ENCODE peak calls at places on chromosomes 16 and 17, in five cellular contexts. H is stomach, F is sigmoid colon, R is GM12878, Y is prostate gland. K is an unnamed sample.

GRCh38 chr17:38444151-38444550 is 15.9 kb downstream of the ARHGAP23 start:
- DNase-seq in F (peak; percentile 87), Y (peak; percentile 69), H (peak; percentile 78), R (no peak), K (peak; percentile 58)

GRCh38 chr17:74870512-74870911 is 2.3 kb downstream of the FDXR start:
- DNase-seq in F (no peak), Y (no peak), R (no peak), H (no peak), K (no peak)

GRCh38 chr16:380837-381787 is 666 bp downstream of the PGAP6 start:
- DNase-seq in H (no peak), F (no peak), R (no peak), Y (no peak), K (no peak)

GRCh38 chr16:4257646-4258556 is 14.9 kb downstream of the TFAP4 start:
- DNase-seq in R (no peak), H (no peak), Y (no peak), F (no peak), K (no peak)

GRCh38 chr17:45161288-45162021 is at the start of gene HEXIM2:
- DNase-seq in H (peak; percentile 98), R (peak; percentile 100), F (peak; percentile 99), Y (peak; percentile 99), K (peak; percentile 98)

GRCh38 chr16:31411024-31411845 is 16.9 kb downstream of the COX6A2 start:
- DNase-seq in F (no peak), Y (no peak), H (no peak), R (no peak), K (no peak)

GRCh38 chr17:82828875-82829487 is 10.8 kb downstream of the ZNF750 start:
- DNase-seq in Y (no peak), R (no peak), H (no peak), F (peak; percentile 53), K (no peak)

GRCh38 chr16:88763502-88764053 is 21.4 kb downstream of the PIEZO1 start:
- DNase-seq in H (peak; percentile 42), R (no peak), F (no peak), Y (no peak), K (peak; percentile 49)

GRCh38 chr16:89183975-89184684 is 12.6 kb downstream of the CDH15 start:
- DNase-seq in Y (no peak), H (no peak), R (no peak), F (no peak), K (no peak)

GRCh38 chr16:89581861-89582563 is 6.5 kb downstream of the CPNE7 start:
- DNase-seq in R (no peak), F (no peak), Y (peak; percentile 73), H (peak; percentile 80), K (peak; percentile 68)

GRCh38 chr17:40560592-40561293 is 4.5 kb downstream of the CCR7 start:
- DNase-seq in R (peak; percentile 96), F (no peak), H (peak; percentile 31), Y (no peak), K (no peak)
- TF ChIP-seq POLR2A in R (peak; percentile 71), F (no peak), H (no peak), Y (no peak), K (no peak)

GRCh38 chr17:36703860-36704266 is 102.5 kb downstream of the MRM1 start:
- DNase-seq in F (no peak), H (no peak), Y (peak; percentile 33), R (no peak), K (no peak)

GRCh38 chr17:36706437-36706731 is 105.0 kb downstream of the MRM1 start:
- DNase-seq in F (no peak), R (no peak), H (no peak), Y (no peak), K (no peak)

GRCh38 chr17:36707904-36708303 is 106.5 kb downstream of the MRM1 start:
- DNase-seq in Y (no peak), H (no peak), R (no peak), F (no peak), K (no peak)

DNA sequence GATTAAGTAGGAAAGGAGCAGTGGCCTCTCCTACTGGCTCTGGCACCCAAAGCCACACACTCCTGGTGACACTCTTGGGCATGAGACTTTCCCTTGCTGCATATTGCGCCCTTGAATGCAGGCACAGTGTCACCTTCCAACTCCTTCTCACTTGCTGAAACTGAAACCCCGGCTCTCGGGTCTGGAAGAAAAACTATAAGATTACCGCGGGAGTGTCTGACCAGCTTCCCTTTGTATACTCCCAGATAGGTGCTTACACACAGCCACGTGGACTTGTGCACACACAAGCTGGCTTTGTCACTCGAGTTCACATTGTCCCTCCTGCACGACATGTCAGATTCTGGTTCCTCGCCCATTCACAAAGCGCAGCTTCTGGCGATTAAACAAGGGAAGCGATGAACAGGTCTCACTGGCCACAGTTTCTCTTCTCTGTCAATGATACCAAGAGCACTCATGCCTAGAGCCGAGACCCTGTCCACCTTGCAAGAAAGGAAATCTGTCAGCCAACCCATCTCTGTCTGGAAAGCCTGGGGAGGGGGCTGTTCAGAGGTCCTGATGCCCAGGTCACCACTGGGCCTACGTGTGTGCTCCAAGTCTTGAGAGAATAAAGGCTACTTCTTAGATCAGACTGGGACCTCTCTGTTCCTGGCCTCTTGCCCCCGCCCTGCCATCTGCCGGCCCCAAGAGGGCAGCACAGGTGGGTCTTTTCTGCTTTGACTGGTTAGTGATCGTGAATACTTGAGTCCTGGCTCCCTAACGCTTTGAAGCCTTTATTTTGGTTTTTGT is 104.5 kb downstream of the MRM1 start:
- DNase-seq in R (no peak), H (peak; percentile 46), Y (no peak), F (no peak), K (no peak)
- TF ChIP-seq POLR2AphosphoS5 in R (no peak), H (no peak), Y (no peak), F (no peak), K (no peak)

GRCh38 chr16:3029499-3030127 is 5.8 kb downstream of the THOC6 start:
- DNase-seq in H (no peak), R (no peak), F (no peak), Y (no peak), K (no peak)

GRCh38 chr16:3027983-3028715 is 4.3 kb downstream of the THOC6 start:
- DNase-seq in H (peak; percentile 94), R (peak; percentile 23), F (peak; percentile 85), Y (peak; percentile 85), K (peak; percentile 80)

GRCh38 chr16:3030128-3030871 is 6.4 kb downstream of the BICDL2 start:
- DNase-seq in H (no peak), Y (no peak), F (no peak), R (no peak), K (no peak)

GRCh38 chr16:3027488-3027795 is 3.6 kb downstream of the THOC6 start:
- DNase-seq in R (no peak), F (no peak), Y (no peak), H (no peak), K (no peak)

GRCh38 chr16:3028716-3029319 is 5.0 kb downstream of the THOC6 start:
- DNase-seq in R (no peak), Y (no peak), F (no peak), H (no peak), K (no peak)
- TF ChIP-seq POLR2A in R (no peak), Y (no peak), F (no peak), H (no peak), K (no peak)

DNA sequence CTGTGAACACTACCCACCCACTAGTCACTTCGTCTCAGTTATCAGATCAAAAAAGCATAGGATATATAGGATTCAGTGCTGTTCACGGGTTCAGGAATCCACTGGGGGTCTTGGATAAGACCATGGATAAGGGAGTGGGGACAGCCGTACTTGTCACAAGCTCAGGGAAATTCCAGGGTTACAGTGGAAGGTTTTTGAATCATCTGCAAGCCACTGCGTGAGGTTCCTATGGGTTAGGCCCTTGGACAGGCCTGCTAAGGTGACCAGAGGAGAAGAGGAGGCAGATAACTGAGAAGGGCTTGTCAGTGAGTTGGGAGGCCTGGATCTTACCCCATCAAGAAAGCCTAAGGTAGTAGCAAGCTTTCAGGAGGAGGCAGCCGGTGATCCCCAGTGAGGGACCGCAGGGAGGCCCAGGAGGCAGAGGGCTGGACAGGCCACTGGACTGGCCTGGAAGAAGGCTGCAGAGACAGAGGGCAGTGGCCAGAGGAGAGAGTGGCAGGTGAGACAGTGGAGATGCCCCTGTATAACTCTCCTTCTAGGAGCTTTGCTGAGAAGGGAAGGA is 27.3 kb downstream of the NGFR start:
- DNase-seq in H (no peak), F (no peak), R (no peak), Y (no peak), K (no peak)
- TF ChIP-seq POLR2AphosphoS5 in H (no peak), F (no peak), R (no peak), Y (no peak), K (no peak)

DNA sequence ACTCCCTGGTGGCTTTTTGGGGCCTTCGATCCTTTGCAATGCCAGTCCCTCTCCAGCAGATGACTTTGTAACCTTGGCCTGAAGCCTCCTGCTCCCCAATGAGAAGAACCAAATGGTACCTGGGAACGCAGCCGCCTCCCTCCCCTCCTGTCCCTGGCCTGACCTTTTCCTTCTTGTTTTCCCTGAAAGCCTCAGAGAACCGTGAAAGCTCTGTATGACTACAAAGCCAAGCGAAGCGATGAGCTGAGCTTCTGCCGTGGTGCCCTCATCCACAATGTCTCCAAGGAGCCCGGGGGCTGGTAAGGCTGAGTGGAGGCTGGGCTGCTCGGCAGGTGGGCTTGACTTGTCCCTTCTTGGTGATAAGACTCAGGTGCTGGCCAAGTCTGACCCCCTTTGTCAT is 88.0 kb downstream of the SDR42E1 start:
- DNase-seq in F (peak; percentile 53), Y (no peak), R (no peak), H (no peak), K (no peak)
- TF ChIP-seq POLR2A in F (no peak), Y (no peak), R (no peak), H (no peak), K (no peak)

DNA sequence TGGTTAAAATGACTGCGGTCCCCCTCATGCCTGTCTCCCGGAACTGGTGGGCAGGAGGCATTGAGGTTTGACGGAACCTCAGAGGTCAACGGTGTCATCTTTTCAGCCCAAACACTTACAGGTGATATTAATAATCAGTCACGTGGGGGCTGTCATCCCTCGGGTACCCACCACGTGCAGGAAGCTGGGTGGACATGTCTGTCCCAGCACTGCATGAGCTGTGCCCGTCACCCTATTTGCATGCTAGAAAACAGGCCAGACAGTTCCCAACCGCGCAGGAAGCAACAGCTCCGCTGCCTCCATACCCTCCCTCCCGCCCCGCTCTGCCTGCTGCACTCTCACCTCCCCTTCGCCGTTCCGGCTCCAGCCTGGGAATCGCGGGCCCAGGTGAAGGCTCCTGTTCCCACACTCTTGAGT is 1.4 kb downstream of the SYNGR3 start:
- DNase-seq in H (peak; percentile 51), R (peak; percentile 71), Y (no peak), F (no peak), K (no peak)
- TF ChIP-seq POLR2AphosphoS5 in H (no peak), R (peak; percentile 48), Y (no peak), F (no peak), K (no peak)